ENCODE peak calls at places on chromosomes 7 and 10, in four cellular contexts. U, I, Y and S are unnamed samples.

GRCh38 chr7:132750056-132750455 is 173.8 kb upstream of the PLXNA4 start:
- DNase-seq in U (no peak), I (no peak), Y (no peak), S (no peak)

GRCh38 chr7:102210787-102211186 is 75.9 kb upstream of the SH2B2 start:
- DNase-seq in U (peak), I (no peak), Y (no peak), S (no peak)

GRCh38 chr7:155357573-155358041 is 59.9 kb downstream of the INSIG1 start:
- DNase-seq in U (no peak), I (no peak), Y (peak), S (no peak)

GRCh38 chr10:113945075-113945686 is 90.7 kb downstream of the NHLRC2 start:
- DNase-seq in U (no peak), I (no peak), Y (peak), S (peak)

GRCh38 chr7:16961650-16962049 is 79.9 kb upstream of the AGR3 start:
- DNase-seq in U (no peak), I (peak), Y (peak), S (peak)

GRCh38 chr7:141042222-141043193 is 27.8 kb upstream of the MRPS33 start:
- DNase-seq in U (peak), I (no peak), Y (no peak), S (no peak)

GRCh38 chr7:3639253-3639652 is 338.2 kb downstream of the SDK1 start:
- DNase-seq in U (no peak), I (no peak), Y (no peak), S (no peak)

GRCh38 chr7:4613855-4614548 is 68.1 kb upstream of the FOXK1 start:
- DNase-seq in U (no peak), I (peak), Y (peak), S (peak)

GRCh38 chr7:7491044-7491443 is 44.6 kb downstream of the COL28A1 start:
- DNase-seq in U (no peak), I (no peak), Y (no peak), S (no peak)

GRCh38 chr10:74822583-74823089 is 3.8 kb upstream of the KAT6B start:
- DNase-seq in U (no peak), I (no peak), Y (peak), S (no peak)

GRCh38 chr10:86658261-86658741 is 4.0 kb downstream of the OPN4 start:
- DNase-seq in U (no peak), I (no peak), Y (no peak), S (no peak)

GRCh38 chr7:143222782-143223181 is 945 bp downstream of the TAS2R40 start:
- DNase-seq in U (no peak), I (no peak), Y (no peak), S (no peak)

GRCh38 chr10:132516771-132517725 is 20.5 kb upstream of the INPP5A start:
- DNase-seq in U (peak), I (peak), Y (peak), S (peak)

GRCh38 chr7:96388166-96388565 is 66.3 kb upstream of the SLC25A13 start:
- DNase-seq in U (no peak), I (peak), Y (peak), S (no peak)

GRCh38 chr10:71342850-71343773 is 24.1 kb downstream of the SLC29A3 start:
- DNase-seq in U (peak), I (no peak), Y (peak), S (no peak)

GRCh38 chr7:12211054-12212050 is at the start of gene TMEM106B:
- DNase-seq in U (peak), I (peak), Y (peak), S (peak)

GRCh38 chr7:42661312-42661711 is 250.6 kb downstream of the C7orf25 start:
- DNase-seq in U (no peak), I (no peak), Y (peak), S (no peak)

GRCh38 chr7:28180364-28181147 is at the start of gene JAZF1:
- DNase-seq in U (no peak), I (no peak), Y (peak), S (no peak)

GRCh38 chr7:47600199-47601118 is 18.5 kb upstream of the TNS3 start:
- DNase-seq in U (no peak), I (no peak), Y (peak), S (no peak)

GRCh38 chr7:4416436-4417092 is 265.5 kb upstream of the FOXK1 start:
- DNase-seq in U (no peak), I (no peak), Y (no peak), S (no peak)

GRCh38 chr10:7756360-7756992 is 31.3 kb downstream of the KIN start:
- DNase-seq in U (peak), I (no peak), Y (peak), S (no peak)

GRCh38 chr7:105003275-105003674 is 10.7 kb upstream of the KMT2E start:
- DNase-seq in U (no peak), I (no peak), Y (peak), S (no peak)

GRCh38 chr10:47092822-47093221 is 181.6 kb downstream of the PTPN20 start:
- DNase-seq in U (no peak), I (no peak), Y (no peak), S (no peak)

GRCh38 chr7:44566680-44567079 is 7.0 kb downstream of the DDX56 start:
- DNase-seq in U (no peak), I (no peak), Y (no peak), S (no peak)

GRCh38 chr7:44565097-44565794 is 8.5 kb downstream of the DDX56 start:
- DNase-seq in U (peak), I (no peak), Y (peak), S (no peak)

GRCh38 chr7:44567884-44568283 is 5.8 kb downstream of the DDX56 start:
- DNase-seq in U (no peak), I (no peak), Y (no peak), S (no peak)

GRCh38 chr7:44564606-44565005 is 9.1 kb downstream of the DDX56 start:
- DNase-seq in U (no peak), I (no peak), Y (no peak), S (no peak)

GRCh38 chr7:44565795-44566559 is 7.7 kb downstream of the DDX56 start:
- DNase-seq in U (no peak), I (no peak), Y (no peak), S (no peak)
- TF ChIP-seq CTCF in U (no peak), I (no peak), Y (no peak), S (no peak)

GRCh38 chr7:121303422-121304171 is 25.2 kb upstream of the WNT16 start:
- DNase-seq in U (no peak), I (no peak), Y (no peak), S (no peak)
- TF ChIP-seq CTCF in U (no peak), I (no peak), Y (no peak), S (no peak)

GRCh38 chr10:100020883-100021248 is 11.1 kb upstream of the DNMBP start:
- DNase-seq in U (no peak), I (no peak), Y (no peak), S (no peak)
- TF ChIP-seq CTCF in U (no peak), I (no peak), Y (no peak), S (no peak)

DNA sequence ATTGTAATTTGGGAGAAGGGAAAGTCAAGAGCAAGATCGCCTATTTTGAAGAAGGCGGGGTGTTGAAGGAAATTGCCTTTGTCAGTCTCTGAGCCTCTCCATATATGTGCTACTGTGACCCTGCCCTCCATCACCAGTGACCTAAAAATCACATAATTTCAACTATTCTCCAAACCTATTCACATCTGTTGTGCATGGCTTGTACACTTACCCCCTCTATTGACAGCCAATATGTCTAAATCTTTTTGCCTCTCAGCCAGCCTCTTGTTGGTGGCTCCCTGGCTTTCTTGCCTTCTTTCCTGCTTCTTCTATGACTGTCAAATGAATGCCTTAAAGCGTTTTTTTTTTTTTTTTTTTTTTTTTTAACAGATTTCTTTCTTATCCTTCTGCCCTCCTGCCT is 295.6 kb downstream of the AUTS2 start:
- DNase-seq in U (no peak), I (no peak), Y (peak), S (no peak)
- TF ChIP-seq CTCF in U (peak), I (no peak), Y (peak), S (no peak)